ENCODE peak calls at places on chromosomes 5 and 9, in five cellular contexts. W, N, A, P and Q are unnamed samples.

GRCh38 chr5:178432421-178433272 is 157.5 kb downstream of the COL23A1 start:
- DNase-seq in W (no peak), N (no peak), A (no peak), P (no peak), Q (no peak)

GRCh38 chr5:171483453-171484177 is 64.2 kb downstream of the FGF18 start:
- DNase-seq in N (peak), A (peak), P (no peak), W (peak), Q (no peak)

GRCh38 chr9:21813575-21814473 is 11.4 kb downstream of the MTAP start:
- DNase-seq in P (peak), N (peak), W (peak), A (peak), Q (no peak)

GRCh38 chr5:6867712-6868111 is 154.5 kb downstream of the TENT4A start:
- DNase-seq in N (no peak), W (no peak), P (no peak), A (no peak), Q (no peak)

GRCh38 chr5:108167174-108167573 is 214.7 kb downstream of the FBXL17 start:
- DNase-seq in N (no peak), P (no peak), A (peak), W (no peak), Q (no peak)

GRCh38 chr5:55226027-55226933 is 835 bp downstream of the MCIDAS start:
- DNase-seq in W (no peak), N (peak), P (peak), A (no peak), Q (no peak)

GRCh38 chr5:19987594-19988345 is at the start of gene CDH18:
- DNase-seq in W (no peak), P (no peak), A (peak), N (peak), Q (peak)

GRCh38 chr9:34400275-34400674 is 23.6 kb upstream of the MYORG start:
- DNase-seq in A (no peak), P (no peak), N (no peak), W (no peak), Q (no peak)

GRCh38 chr9:111094433-111095421 is 56.5 kb upstream of the LPAR1 start:
- DNase-seq in P (no peak), N (peak), W (peak), A (peak), Q (no peak)

GRCh38 chr9:82436480-82436879 is 447.9 kb downstream of the SPATA31D1 start:
- DNase-seq in W (no peak), N (no peak), P (no peak), A (peak), Q (no peak)

GRCh38 chr5:1800470-1801060 is 642 bp upstream of the NDUFS6 start:
- DNase-seq in W (peak), A (peak), N (no peak), P (peak), Q (no peak)

GRCh38 chr9:68552700-68553099 is 12.0 kb upstream of the TMEM252 start:
- DNase-seq in P (no peak), W (no peak), N (no peak), A (peak), Q (no peak)

GRCh38 chr5:168162464-168162863 is 129.0 kb upstream of the WWC1 start:
- DNase-seq in P (no peak), A (no peak), W (no peak), N (no peak), Q (no peak)

GRCh38 chr9:14924821-14925220 is 14.6 kb upstream of the FREM1 start:
- DNase-seq in P (peak), N (no peak), W (no peak), A (no peak), Q (no peak)

GRCh38 chr5:154366353-154366752 is 79.4 kb upstream of the SAP30L start:
- DNase-seq in P (peak), W (no peak), N (no peak), A (peak), Q (no peak)

GRCh38 chr9:107175039-107175438 is 108.0 kb upstream of the RAD23B start:
- DNase-seq in P (no peak), W (no peak), N (peak), A (no peak), Q (no peak)

GRCh38 chr5:52963636-52964035 is 25.5 kb upstream of the ITGA2 start:
- DNase-seq in W (no peak), N (no peak), P (no peak), A (no peak), Q (no peak)

GRCh38 chr9:70455993-70456704 is 41.7 kb upstream of the KLF9 start:
- DNase-seq in N (peak), P (no peak), W (no peak), A (no peak), Q (no peak)

GRCh38 chr9:81776390-81776789 is 87.0 kb upstream of the TLE1 start:
- DNase-seq in A (no peak), N (no peak), W (no peak), P (no peak), Q (no peak)

GRCh38 chr9:89448381-89448780 is 49.5 kb downstream of the SEMA4D start:
- DNase-seq in W (no peak), A (no peak), P (no peak), N (no peak), Q (no peak)

GRCh38 chr9:97740848-97741821 is 44.0 kb upstream of the XPA start:
- DNase-seq in W (peak), P (no peak), N (peak), A (peak), Q (no peak)

GRCh38 chr5:65451436-65451835 is 30.3 kb downstream of the ADAMTS6 start:
- DNase-seq in P (no peak), W (no peak), A (peak), N (no peak), Q (no peak)

GRCh38 chr9:113536483-113537226 is 73.1 kb downstream of the RGS3 start:
- DNase-seq in W (peak), P (no peak), N (peak), A (peak), Q (no peak)

GRCh38 chr5:68682400-68683152 is 411.2 kb upstream of the SLC30A5 start:
- DNase-seq in P (no peak), N (no peak), W (no peak), A (no peak), Q (no peak)

GRCh38 chr9:68546596-68547390 is 6.1 kb upstream of the TMEM252 start:
- DNase-seq in P (peak), A (no peak), N (peak), W (peak), Q (no peak)

GRCh38 chr9:98317134-98317857 is 61.8 kb upstream of the TBC1D2 start:
- DNase-seq in W (no peak), P (no peak), N (no peak), A (peak), Q (no peak)

GRCh38 chr9:136393531-136393930 is 6.4 kb downstream of the SNAPC4 start:
- DNase-seq in A (no peak), W (no peak), N (no peak), P (no peak), Q (no peak)

GRCh38 chr5:106801554-106801953 is 869.2 kb downstream of the EFNA5 start:
- DNase-seq in N (no peak), W (no peak), P (no peak), A (no peak), Q (no peak)

GRCh38 chr5:22250528-22250927 is 602.6 kb downstream of the CDH12 start:
- DNase-seq in P (no peak), N (no peak), A (no peak), W (no peak), Q (no peak)

GRCh38 chr9:81410201-81410600 is 279.1 kb downstream of the TLE1 start:
- DNase-seq in W (no peak), A (peak), P (no peak), N (no peak), Q (no peak)

GRCh38 chr9:72390896-72391295 is 25.9 kb upstream of the ZFAND5 start:
- DNase-seq in N (no peak), A (no peak), P (no peak), W (no peak), Q (no peak)

GRCh38 chr5:157059093-157059539 is at the start of gene HAVCR1:
- DNase-seq in N (no peak), P (peak), A (no peak), W (no peak), Q (no peak)

GRCh38 chr5:42772265-42772993 is 15.8 kb downstream of the CCDC152 start:
- DNase-seq in P (no peak), A (no peak), N (no peak), W (peak), Q (no peak)
- H3K4me3 ChIP-seq in P (no peak), A (no peak), N (peak), W (no peak), Q (no peak)

DNA sequence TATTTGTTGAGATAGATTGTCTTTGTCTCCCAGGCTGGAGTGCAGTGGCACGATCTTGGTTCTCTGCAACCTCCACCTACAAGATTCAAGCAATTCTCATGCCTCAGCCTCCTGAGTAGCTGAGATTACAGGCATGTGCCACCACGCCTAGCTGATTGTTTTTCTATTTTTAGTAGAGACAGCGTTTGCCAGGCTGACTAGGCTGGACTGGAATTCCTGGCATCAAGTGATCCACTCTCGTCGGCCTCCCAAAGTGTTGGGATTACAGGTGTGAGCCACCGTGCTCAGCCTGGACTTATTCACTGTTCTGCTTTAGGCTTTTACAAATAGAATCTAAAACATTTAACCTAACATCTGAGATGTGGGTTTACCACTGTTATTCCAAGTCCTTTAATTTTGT is 91.3 kb downstream of the COMMD10 start:
- DNase-seq in A (no peak), W (no peak), P (no peak), N (no peak), Q (no peak)
- H3K27ac ChIP-seq in A (no peak), W (no peak), P (no peak), N (no peak), Q (no peak)

GRCh38 chr9:127817881-127818434 is 15.3 kb downstream of the FPGS start:
- DNase-seq in P (no peak), N (peak), W (peak), A (no peak), Q (no peak)
- H3K4me3 ChIP-seq in P (no peak), N (no peak), W (no peak), A (no peak), Q (no peak)

GRCh38 chr5:123090641-123091257 is 1.7 kb downstream of the PRDM6 start:
- DNase-seq in A (no peak), P (no peak), N (peak), W (no peak), Q (no peak)

GRCh38 chr5:123089971-123090640 is 1.1 kb downstream of the PRDM6 start:
- DNase-seq in P (no peak), W (no peak), A (no peak), N (peak), Q (no peak)

GRCh38 chr5:123088031-123088805 is 823 bp upstream of the PRDM6 start:
- DNase-seq in A (no peak), N (no peak), W (no peak), P (peak), Q (no peak)

GRCh38 chr5:123091258-123091987 is 2.4 kb downstream of the PRDM6 start:
- DNase-seq in P (no peak), N (no peak), W (no peak), A (no peak), Q (no peak)

GRCh38 chr5:123089572-123089970 is 530 bp downstream of the PRDM6 start:
- DNase-seq in A (no peak), W (no peak), N (peak), P (peak), Q (no peak)
- H3K27ac ChIP-seq in A (no peak), W (no peak), N (no peak), P (no peak), Q (no peak)

GRCh38 chr5:140181525-140181924 is 6.5 kb downstream of the CYSTM1 start:
- DNase-seq in W (no peak), P (no peak), N (peak), A (no peak), Q (no peak)
- H3K4me3 ChIP-seq in W (no peak), P (no peak), N (no peak), A (no peak), Q (no peak)